ENCODE peak calls at places on chromosomes 11 and 22, in five cellular contexts. A is GM23338, Z is MM.1S, G is PC-3, V is OCI-LY7. I is an unnamed sample.

GRCh38 chr11:77198440-77198849 is 70.4 kb downstream of the MYO7A start:
- DNase-seq in V (peak; percentile 37), A (peak; percentile 87), G (peak; percentile 43), Z (no peak), I (no peak)

GRCh38 chr11:57567210-57567511 is 311 bp downstream of the UBE2L6 start:
- DNase-seq in A (no peak), Z (peak; percentile 34), G (peak; percentile 6), V (peak; percentile 29), I (no peak)

GRCh38 chr11:124301482-124301881 is 12.3 kb downstream of the OR8D1 start:
- DNase-seq in A (no peak), V (no peak), Z (no peak), G (peak; percentile 49), I (no peak)

GRCh38 chr11:61732705-61733104 is 19.7 kb upstream of the MYRF start:
- DNase-seq in G (peak; percentile 81), A (no peak), V (no peak), Z (no peak), I (no peak)

GRCh38 chr11:47438721-47439120 is 10.2 kb downstream of the RAPSN start:
- DNase-seq in V (no peak), A (peak; percentile 57), Z (no peak), G (no peak), I (no peak)

GRCh38 chr11:73141031-73141308 is 1.1 kb downstream of the FCHSD2 start:
- DNase-seq in V (peak; percentile 35), A (no peak), G (peak; percentile 35), Z (no peak), I (peak; percentile 24)

GRCh38 chr11:116217006-116217405 is 555.8 kb downstream of the BUD13 start:
- DNase-seq in A (peak; percentile 83), V (no peak), G (peak; percentile 57), Z (no peak), I (no peak)

GRCh38 chr11:115578275-115578674 is 74.1 kb upstream of the CADM1 start:
- DNase-seq in Z (no peak), V (no peak), A (no peak), G (no peak), I (no peak)

GRCh38 chr11:95364324-95365295 is 133.6 kb upstream of the SESN3 start:
- DNase-seq in Z (no peak), A (no peak), G (peak; percentile 73), V (no peak), I (peak; percentile 30)

GRCh38 chr11:3836903-3837302 is 3.9 kb downstream of the RHOG start:
- DNase-seq in G (no peak), Z (no peak), A (no peak), V (peak; percentile 68), I (no peak)

GRCh38 chr22:39653787-39654077 is 83.2 kb downstream of the CACNA1I start:
- DNase-seq in A (no peak), Z (no peak), V (no peak), G (no peak), I (no peak)

GRCh38 chr22:49010901-49011300 is 816.8 kb downstream of the BRD1 start:
- DNase-seq in V (no peak), Z (no peak), G (no peak), A (no peak), I (no peak)

GRCh38 chr11:26780686-26781085 is 58.8 kb upstream of the SLC5A12 start:
- DNase-seq in V (no peak), G (no peak), A (no peak), Z (no peak), I (no peak)

GRCh38 chr22:44205713-44206645 is 25.3 kb downstream of the PARVG start:
- DNase-seq in G (no peak), V (no peak), Z (no peak), A (no peak), I (no peak)

GRCh38 chr11:10044618-10045017 is 249.4 kb downstream of the SBF2 start:
- DNase-seq in G (no peak), V (peak; percentile 21), A (peak; percentile 68), Z (no peak), I (peak; percentile 27)

GRCh38 chr11:84103096-84103495 is 816.9 kb upstream of the CCDC90B start:
- DNase-seq in Z (no peak), A (peak; percentile 8), V (no peak), G (no peak), I (no peak)

GRCh38 chr22:19044381-19044780 is 77.8 kb downstream of the DGCR2 start:
- DNase-seq in Z (no peak), A (no peak), V (no peak), G (no peak), I (no peak)

GRCh38 chr11:60984616-60985015 is 13.1 kb downstream of the CD6 start:
- DNase-seq in A (no peak), Z (no peak), V (no peak), G (no peak), I (no peak)

GRCh38 chr11:73191151-73191550 is 26.9 kb upstream of the P2RY2 start:
- DNase-seq in Z (no peak), G (no peak), A (no peak), V (no peak), I (no peak)

GRCh38 chr22:39943941-39944624 is 16.1 kb upstream of the TMA7B start:
- DNase-seq in G (no peak), Z (no peak), A (no peak), V (no peak), I (no peak)

GRCh38 chr11:57474017-57474750 is 13.9 kb downstream of the RTN4RL2 start:
- DNase-seq in V (no peak), A (peak; percentile 47), Z (no peak), G (no peak), I (no peak)

GRCh38 chr22:11626422-11626773 is 3901.6 kb upstream of the OR11H1 start:
- DNase-seq in A (no peak), G (no peak), V (no peak), Z (no peak), I (no peak)

GRCh38 chr11:69280451-69280850 is 13.5 kb upstream of the MYEOV start:
- DNase-seq in Z (no peak), G (peak; percentile 85), V (no peak), A (no peak), I (no peak)

GRCh38 chr11:61980783-61981541 is 13.5 kb upstream of the FTH1 start:
- DNase-seq in A (no peak), V (no peak), G (no peak), Z (no peak), I (peak; percentile 67)

GRCh38 chr11:77471520-77472234 is 2.2 kb downstream of the PAK1 start:
- DNase-seq in G (peak; percentile 88), A (peak; percentile 63), Z (peak; percentile 36), V (peak; percentile 1), I (peak; percentile 74)

GRCh38 chr11:100152751-100153150 is 534.3 kb upstream of the ARHGAP42 start:
- DNase-seq in A (no peak), Z (no peak), G (peak; percentile 22), V (no peak), I (no peak)

GRCh38 chr22:50148991-50149721 is 21.4 kb upstream of the PANX2 start:
- DNase-seq in A (peak; percentile 83), G (peak; percentile 72), Z (peak; percentile 72), V (peak; percentile 84), I (peak; percentile 77)

GRCh38 chr11:26276798-26277424 is 55.0 kb upstream of the ANO3 start:
- DNase-seq in G (peak; percentile 79), Z (peak; percentile 81), V (peak; percentile 71), A (peak; percentile 87), I (peak; percentile 70)

GRCh38 chr11:100682247-100682969 is 4.7 kb upstream of the ARHGAP42 start:
- DNase-seq in V (peak; percentile 3), Z (peak; percentile 45), A (peak; percentile 56), G (peak; percentile 78), I (peak; percentile 18)

GRCh38 chr22:46472722-46473016 is 64.8 kb downstream of the CELSR1 start:
- DNase-seq in A (no peak), G (no peak), V (no peak), Z (no peak), I (no peak)

GRCh38 chr22:46473896-46474557 is 63.4 kb downstream of the CELSR1 start:
- DNase-seq in A (no peak), V (no peak), G (no peak), Z (no peak), I (no peak)

GRCh38 chr22:46469701-46470100 is 67.7 kb downstream of the CELSR1 start:
- DNase-seq in A (no peak), G (peak; percentile 27), V (no peak), Z (no peak), I (no peak)

GRCh38 chr22:46473021-46473779 is 64.2 kb downstream of the CELSR1 start:
- DNase-seq in G (no peak), A (no peak), V (no peak), Z (no peak), I (peak; percentile 4)

GRCh38 chr22:46471901-46472721 is 65.3 kb downstream of the CELSR1 start:
- DNase-seq in G (no peak), A (no peak), V (no peak), Z (no peak), I (peak; percentile 37)
- TF ChIP-seq EZH2phosphoT487 in G (no peak), A (no peak), V (no peak), Z (no peak), I (no peak)

DNA sequence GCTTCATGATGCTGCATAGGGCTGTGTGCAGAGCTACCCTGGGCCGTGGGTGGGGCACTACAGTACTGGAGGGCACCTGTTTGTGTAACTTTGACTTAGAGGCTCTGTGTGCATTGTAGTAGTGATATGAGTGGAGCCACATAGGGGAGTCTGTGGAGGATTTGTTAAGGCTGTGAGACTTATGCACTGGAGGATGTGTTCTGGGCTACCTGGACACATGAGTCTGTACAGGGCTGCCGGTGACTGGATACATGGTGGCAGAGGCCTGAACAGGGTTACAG is 69.8 kb upstream of the OLFML1 start:
- DNase-seq in V (no peak), Z (no peak), G (no peak), A (no peak), I (no peak)
- H3K4me2 ChIP-seq in V (no peak overlapping the region), Z (no peak overlapping the region), G (no peak overlapping the region), A (peak overlapping the region; percentile 7), I (no peak overlapping the region)

DNA sequence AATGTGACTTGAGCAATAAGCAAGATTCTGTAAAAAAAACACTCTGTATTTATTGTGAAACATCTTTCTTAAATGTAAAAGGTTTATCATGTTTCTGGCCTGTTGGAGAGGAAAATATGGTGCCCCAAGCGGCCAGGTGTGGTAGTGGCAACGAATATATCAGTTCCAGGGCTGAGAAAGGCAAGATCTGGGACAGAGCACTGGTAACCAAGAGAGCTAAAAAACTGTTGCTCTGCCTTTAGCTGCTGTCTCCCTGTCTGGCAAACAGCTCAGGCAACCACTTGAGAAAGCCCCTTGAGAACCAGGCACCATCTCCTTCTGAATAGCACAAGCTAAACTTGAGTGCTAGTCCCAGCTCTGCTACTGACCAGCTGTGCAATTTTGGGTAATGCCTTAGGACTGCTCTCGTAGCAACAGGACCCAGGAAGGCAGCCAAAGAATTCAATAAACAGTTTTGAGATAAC is 129.9 kb downstream of the KCNC1 start:
- DNase-seq in A (peak; percentile 77), G (peak; percentile 49), Z (peak; percentile 29), V (peak; percentile 35), I (peak; percentile 45)
- TF ChIP-seq CTCF in A (peak; percentile 77), G (peak; percentile 75), Z (peak; percentile 75), V (peak; percentile 90), I (peak; percentile 48)

GRCh38 chr22:34000879-34001526 is 80.7 kb upstream of the LARGE1 start:
- DNase-seq in A (no peak), V (no peak), Z (no peak), G (no peak), I (no peak)

GRCh38 chr22:34001701-34002466 is 81.6 kb upstream of the LARGE1 start:
- DNase-seq in Z (no peak), G (no peak), A (no peak), V (no peak), I (no peak)

DNA sequence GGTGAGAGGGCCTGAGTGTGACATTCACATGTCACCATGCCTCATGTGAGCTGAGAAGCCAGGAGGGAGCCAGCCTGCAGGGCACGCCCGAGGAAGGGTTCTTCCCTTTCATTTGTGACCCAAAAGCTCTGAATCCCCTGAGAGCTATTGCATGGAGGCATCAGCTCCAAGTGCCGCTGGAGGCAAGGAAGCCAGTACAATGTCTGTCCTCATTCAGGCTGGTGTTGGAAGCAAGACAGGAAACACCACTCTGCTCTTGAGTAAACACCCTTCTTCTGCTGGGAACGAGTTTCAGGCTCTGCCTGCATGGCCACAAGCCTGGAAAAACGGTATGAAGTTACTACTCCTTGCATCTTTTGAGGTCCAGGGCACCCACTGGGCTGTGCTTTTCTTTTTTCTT is 83.8 kb upstream of the LARGE1 start:
- DNase-seq in A (no peak), G (no peak), V (no peak), Z (no peak), I (no peak)
- TF ChIP-seq EZH2phosphoT487 in A (no peak), G (no peak), V (no peak), Z (no peak), I (no peak)

I was measured in hepatocyte.